ENCODE peak calls at places on chromosome 18, in nine cellular contexts. One of them, this sample, is unnamed.
A peak's percentile ranks its signal among the peaks of the same experiment; 100 is the strongest.

GRCh38 chr18:7590800-7591560 is 23.9 kb downstream of the PTPRM start:
- DNase-seq in LoVo: no peak
- DNase-seq in stimulated activated CD4-positive, alpha-beta T cell treated with anti-CD3 and anti-CD28 coated beads, Interleukin-12 subunit alpha, Interleukin-12 subunit beta, amount 100 ng/mL, for 4 hours: no peak
- DNase-seq in WTC11: no peak
- DNase-seq in left ventricle myocardium inferior: no peak
- DNase-seq in tibial nerve: no peak
- DNase-seq in NCI-H2029 treated with DMSO at 0.1 percent for 48 hours: no peak
- DNase-seq in Karpas-422: no peak
- DNase-seq in activated T-helper 1 cell treated with anti-CD3 and anti-CD28 coated beads, Interleukin-12 subunit alpha, Interleukin-12 subunit beta, Interleukin-2, Interleukin-4 antibody, amounts not matched to agents 30 ng/mL and 10 ng/mL and 1 ng/mL, durations not matched to agents 14 hours and 24 hours and 36 hours: no peak
- DNase-seq in this sample: no peak

GRCh38 chr18:46035701-46036680 is 36.1 kb downstream of the PSTPIP2 start:
- DNase-seq in LoVo: no peak
- DNase-seq in stimulated activated CD4-positive, alpha-beta T cell treated with anti-CD3 and anti-CD28 coated beads, Interleukin-12 subunit alpha, Interleukin-12 subunit beta, amount 100 ng/mL, for 4 hours: no peak
- DNase-seq in WTC11: no peak
- DNase-seq in left ventricle myocardium inferior: no peak
- DNase-seq in tibial nerve: no peak
- DNase-seq in NCI-H2029 treated with DMSO at 0.1 percent for 48 hours: no peak
- DNase-seq in Karpas-422: no peak
- DNase-seq in activated T-helper 1 cell treated with anti-CD3 and anti-CD28 coated beads, Interleukin-12 subunit alpha, Interleukin-12 subunit beta, Interleukin-2, Interleukin-4 antibody, amounts not matched to agents 30 ng/mL and 10 ng/mL and 1 ng/mL, durations not matched to agents 14 hours and 24 hours and 36 hours: no peak
- DNase-seq in this sample: no peak

GRCh38 chr18:70641156-70641775 is 352.4 kb downstream of the SOCS6 start:
- DNase-seq in LoVo: no peak
- DNase-seq in stimulated activated CD4-positive, alpha-beta T cell treated with anti-CD3 and anti-CD28 coated beads, Interleukin-12 subunit alpha, Interleukin-12 subunit beta, amount 100 ng/mL, for 4 hours: no peak
- DNase-seq in WTC11: no peak
- DNase-seq in left ventricle myocardium inferior: no peak
- DNase-seq in tibial nerve: no peak
- DNase-seq in NCI-H2029 treated with DMSO at 0.1 percent for 48 hours: no peak
- DNase-seq in Karpas-422: no peak
- DNase-seq in activated T-helper 1 cell treated with anti-CD3 and anti-CD28 coated beads, Interleukin-12 subunit alpha, Interleukin-12 subunit beta, Interleukin-2, Interleukin-4 antibody, amounts not matched to agents 30 ng/mL and 10 ng/mL and 1 ng/mL, durations not matched to agents 14 hours and 24 hours and 36 hours: no peak
- DNase-seq in this sample: no peak

GRCh38 chr18:12046751-12047335 is 46.8 kb upstream of the ANKRD62 start:
- DNase-seq in LoVo: no peak
- DNase-seq in stimulated activated CD4-positive, alpha-beta T cell treated with anti-CD3 and anti-CD28 coated beads, Interleukin-12 subunit alpha, Interleukin-12 subunit beta, amount 100 ng/mL, for 4 hours: no peak
- DNase-seq in WTC11: no peak
- DNase-seq in left ventricle myocardium inferior: no peak
- DNase-seq in tibial nerve: no peak
- DNase-seq in NCI-H2029 treated with DMSO at 0.1 percent for 48 hours: no peak
- DNase-seq in Karpas-422: no peak
- DNase-seq in activated T-helper 1 cell treated with anti-CD3 and anti-CD28 coated beads, Interleukin-12 subunit alpha, Interleukin-12 subunit beta, Interleukin-2, Interleukin-4 antibody, amounts not matched to agents 30 ng/mL and 10 ng/mL and 1 ng/mL, durations not matched to agents 14 hours and 24 hours and 36 hours: no peak
- DNase-seq in this sample: no peak

GRCh38 chr18:7133181-7133580 is 15.6 kb upstream of the LAMA1 start:
- DNase-seq in LoVo: no peak
- DNase-seq in stimulated activated CD4-positive, alpha-beta T cell treated with anti-CD3 and anti-CD28 coated beads, Interleukin-12 subunit alpha, Interleukin-12 subunit beta, amount 100 ng/mL, for 4 hours: no peak
- DNase-seq in WTC11: no peak
- DNase-seq in left ventricle myocardium inferior: no peak
- DNase-seq in tibial nerve: no peak
- DNase-seq in NCI-H2029 treated with DMSO at 0.1 percent for 48 hours: no peak
- DNase-seq in Karpas-422: no peak
- DNase-seq in activated T-helper 1 cell treated with anti-CD3 and anti-CD28 coated beads, Interleukin-12 subunit alpha, Interleukin-12 subunit beta, Interleukin-2, Interleukin-4 antibody, amounts not matched to agents 30 ng/mL and 10 ng/mL and 1 ng/mL, durations not matched to agents 14 hours and 24 hours and 36 hours: no peak
- DNase-seq in this sample: peak; percentile 40

GRCh38 chr18:48996901-48997463 is 46.2 kb upstream of the SMAD7 start:
- DNase-seq in LoVo: peak; percentile 89
- DNase-seq in stimulated activated CD4-positive, alpha-beta T cell treated with anti-CD3 and anti-CD28 coated beads, Interleukin-12 subunit alpha, Interleukin-12 subunit beta, amount 100 ng/mL, for 4 hours: no peak
- DNase-seq in WTC11: no peak
- DNase-seq in left ventricle myocardium inferior: no peak
- DNase-seq in tibial nerve: no peak
- DNase-seq in NCI-H2029 treated with DMSO at 0.1 percent for 48 hours: no peak
- DNase-seq in Karpas-422: no peak
- DNase-seq in activated T-helper 1 cell treated with anti-CD3 and anti-CD28 coated beads, Interleukin-12 subunit alpha, Interleukin-12 subunit beta, Interleukin-2, Interleukin-4 antibody, amounts not matched to agents 30 ng/mL and 10 ng/mL and 1 ng/mL, durations not matched to agents 14 hours and 24 hours and 36 hours: peak; percentile 25
- DNase-seq in this sample: no peak

GRCh38 chr18:27411911-27412310 is 226.8 kb upstream of the CHST9 start:
- DNase-seq in LoVo: no peak
- DNase-seq in stimulated activated CD4-positive, alpha-beta T cell treated with anti-CD3 and anti-CD28 coated beads, Interleukin-12 subunit alpha, Interleukin-12 subunit beta, amount 100 ng/mL, for 4 hours: no peak
- DNase-seq in WTC11: no peak
- DNase-seq in left ventricle myocardium inferior: no peak
- DNase-seq in tibial nerve: no peak
- DNase-seq in NCI-H2029 treated with DMSO at 0.1 percent for 48 hours: no peak
- DNase-seq in Karpas-422: no peak
- DNase-seq in activated T-helper 1 cell treated with anti-CD3 and anti-CD28 coated beads, Interleukin-12 subunit alpha, Interleukin-12 subunit beta, Interleukin-2, Interleukin-4 antibody, amounts not matched to agents 30 ng/mL and 10 ng/mL and 1 ng/mL, durations not matched to agents 14 hours and 24 hours and 36 hours: no peak
- DNase-seq in this sample: no peak

GRCh38 chr18:52829876-52830390 is 489.9 kb downstream of the DCC start:
- DNase-seq in LoVo: no peak
- DNase-seq in stimulated activated CD4-positive, alpha-beta T cell treated with anti-CD3 and anti-CD28 coated beads, Interleukin-12 subunit alpha, Interleukin-12 subunit beta, amount 100 ng/mL, for 4 hours: no peak
- DNase-seq in WTC11: no peak
- DNase-seq in left ventricle myocardium inferior: no peak
- DNase-seq in tibial nerve: no peak
- DNase-seq in NCI-H2029 treated with DMSO at 0.1 percent for 48 hours: no peak
- DNase-seq in Karpas-422: no peak
- DNase-seq in activated T-helper 1 cell treated with anti-CD3 and anti-CD28 coated beads, Interleukin-12 subunit alpha, Interleukin-12 subunit beta, Interleukin-2, Interleukin-4 antibody, amounts not matched to agents 30 ng/mL and 10 ng/mL and 1 ng/mL, durations not matched to agents 14 hours and 24 hours and 36 hours: no peak
- DNase-seq in this sample: no peak

GRCh38 chr18:66457245-66457644 is 146.6 kb downstream of the CDH19 start:
- DNase-seq in LoVo: no peak
- DNase-seq in stimulated activated CD4-positive, alpha-beta T cell treated with anti-CD3 and anti-CD28 coated beads, Interleukin-12 subunit alpha, Interleukin-12 subunit beta, amount 100 ng/mL, for 4 hours: no peak
- DNase-seq in WTC11: peak; percentile 12
- DNase-seq in left ventricle myocardium inferior: no peak
- DNase-seq in tibial nerve: no peak
- DNase-seq in NCI-H2029 treated with DMSO at 0.1 percent for 48 hours: no peak
- DNase-seq in Karpas-422: no peak
- DNase-seq in activated T-helper 1 cell treated with anti-CD3 and anti-CD28 coated beads, Interleukin-12 subunit alpha, Interleukin-12 subunit beta, Interleukin-2, Interleukin-4 antibody, amounts not matched to agents 30 ng/mL and 10 ng/mL and 1 ng/mL, durations not matched to agents 14 hours and 24 hours and 36 hours: no peak
- DNase-seq in this sample: no peak

GRCh38 chr18:58632557-58632956 is 3.7 kb upstream of the ALPK2 start:
- DNase-seq in LoVo: no peak
- DNase-seq in stimulated activated CD4-positive, alpha-beta T cell treated with anti-CD3 and anti-CD28 coated beads, Interleukin-12 subunit alpha, Interleukin-12 subunit beta, amount 100 ng/mL, for 4 hours: no peak
- DNase-seq in WTC11: no peak
- DNase-seq in left ventricle myocardium inferior: peak; percentile 56
- DNase-seq in tibial nerve: no peak
- DNase-seq in NCI-H2029 treated with DMSO at 0.1 percent for 48 hours: no peak
- DNase-seq in Karpas-422: no peak
- DNase-seq in activated T-helper 1 cell treated with anti-CD3 and anti-CD28 coated beads, Interleukin-12 subunit alpha, Interleukin-12 subunit beta, Interleukin-2, Interleukin-4 antibody, amounts not matched to agents 30 ng/mL and 10 ng/mL and 1 ng/mL, durations not matched to agents 14 hours and 24 hours and 36 hours: no peak
- DNase-seq in this sample: no peak

GRCh38 chr18:45161850-45162249 is 453.4 kb upstream of the SLC14A2 start:
- DNase-seq in LoVo: no peak
- DNase-seq in stimulated activated CD4-positive, alpha-beta T cell treated with anti-CD3 and anti-CD28 coated beads, Interleukin-12 subunit alpha, Interleukin-12 subunit beta, amount 100 ng/mL, for 4 hours: no peak
- DNase-seq in WTC11: no peak
- DNase-seq in left ventricle myocardium inferior: no peak
- DNase-seq in tibial nerve: no peak
- DNase-seq in NCI-H2029 treated with DMSO at 0.1 percent for 48 hours: no peak
- DNase-seq in Karpas-422: no peak
- DNase-seq in activated T-helper 1 cell treated with anti-CD3 and anti-CD28 coated beads, Interleukin-12 subunit alpha, Interleukin-12 subunit beta, Interleukin-2, Interleukin-4 antibody, amounts not matched to agents 30 ng/mL and 10 ng/mL and 1 ng/mL, durations not matched to agents 14 hours and 24 hours and 36 hours: no peak
- DNase-seq in this sample: no peak

GRCh38 chr18:78692105-78692504 is 287.5 kb upstream of the SALL3 start:
- DNase-seq in LoVo: no peak
- DNase-seq in stimulated activated CD4-positive, alpha-beta T cell treated with anti-CD3 and anti-CD28 coated beads, Interleukin-12 subunit alpha, Interleukin-12 subunit beta, amount 100 ng/mL, for 4 hours: no peak
- DNase-seq in WTC11: no peak
- DNase-seq in left ventricle myocardium inferior: no peak
- DNase-seq in tibial nerve: no peak
- DNase-seq in NCI-H2029 treated with DMSO at 0.1 percent for 48 hours: no peak
- DNase-seq in Karpas-422: no peak
- DNase-seq in activated T-helper 1 cell treated with anti-CD3 and anti-CD28 coated beads, Interleukin-12 subunit alpha, Interleukin-12 subunit beta, Interleukin-2, Interleukin-4 antibody, amounts not matched to agents 30 ng/mL and 10 ng/mL and 1 ng/mL, durations not matched to agents 14 hours and 24 hours and 36 hours: no peak
- DNase-seq in this sample: no peak

GRCh38 chr18:49565656-49566055 is 3.8 kb downstream of the LIPG start:
- DNase-seq in LoVo: no peak
- DNase-seq in stimulated activated CD4-positive, alpha-beta T cell treated with anti-CD3 and anti-CD28 coated beads, Interleukin-12 subunit alpha, Interleukin-12 subunit beta, amount 100 ng/mL, for 4 hours: no peak
- DNase-seq in WTC11: no peak
- DNase-seq in left ventricle myocardium inferior: peak; percentile 46
- DNase-seq in tibial nerve: no peak
- DNase-seq in NCI-H2029 treated with DMSO at 0.1 percent for 48 hours: peak; percentile 34
- DNase-seq in Karpas-422: no peak
- DNase-seq in activated T-helper 1 cell treated with anti-CD3 and anti-CD28 coated beads, Interleukin-12 subunit alpha, Interleukin-12 subunit beta, Interleukin-2, Interleukin-4 antibody, amounts not matched to agents 30 ng/mL and 10 ng/mL and 1 ng/mL, durations not matched to agents 14 hours and 24 hours and 36 hours: no peak
- DNase-seq in this sample: no peak

GRCh38 chr18:25533088-25533676 is 181.2 kb upstream of the ZNF521 start:
- DNase-seq in LoVo: no peak
- DNase-seq in stimulated activated CD4-positive, alpha-beta T cell treated with anti-CD3 and anti-CD28 coated beads, Interleukin-12 subunit alpha, Interleukin-12 subunit beta, amount 100 ng/mL, for 4 hours: no peak
- DNase-seq in WTC11: no peak
- DNase-seq in left ventricle myocardium inferior: no peak
- DNase-seq in tibial nerve: no peak
- DNase-seq in NCI-H2029 treated with DMSO at 0.1 percent for 48 hours: no peak
- DNase-seq in Karpas-422: no peak
- DNase-seq in activated T-helper 1 cell treated with anti-CD3 and anti-CD28 coated beads, Interleukin-12 subunit alpha, Interleukin-12 subunit beta, Interleukin-2, Interleukin-4 antibody, amounts not matched to agents 30 ng/mL and 10 ng/mL and 1 ng/mL, durations not matched to agents 14 hours and 24 hours and 36 hours: no peak
- DNase-seq in this sample: no peak

GRCh38 chr18:4270988-4271387 is 184.1 kb downstream of the DLGAP1 start:
- DNase-seq in LoVo: no peak
- DNase-seq in stimulated activated CD4-positive, alpha-beta T cell treated with anti-CD3 and anti-CD28 coated beads, Interleukin-12 subunit alpha, Interleukin-12 subunit beta, amount 100 ng/mL, for 4 hours: no peak
- DNase-seq in WTC11: no peak
- DNase-seq in left ventricle myocardium inferior: no peak
- DNase-seq in tibial nerve: no peak
- DNase-seq in NCI-H2029 treated with DMSO at 0.1 percent for 48 hours: no peak
- DNase-seq in Karpas-422: no peak
- DNase-seq in activated T-helper 1 cell treated with anti-CD3 and anti-CD28 coated beads, Interleukin-12 subunit alpha, Interleukin-12 subunit beta, Interleukin-2, Interleukin-4 antibody, amounts not matched to agents 30 ng/mL and 10 ng/mL and 1 ng/mL, durations not matched to agents 14 hours and 24 hours and 36 hours: no peak
- DNase-seq in this sample: no peak

GRCh38 chr18:50659091-50660003 is 99.5 kb downstream of the MAPK4 start:
- DNase-seq in LoVo: peak; percentile 30
- DNase-seq in stimulated activated CD4-positive, alpha-beta T cell treated with anti-CD3 and anti-CD28 coated beads, Interleukin-12 subunit alpha, Interleukin-12 subunit beta, amount 100 ng/mL, for 4 hours: no peak
- DNase-seq in WTC11: no peak
- DNase-seq in left ventricle myocardium inferior: no peak
- DNase-seq in tibial nerve: no peak
- DNase-seq in NCI-H2029 treated with DMSO at 0.1 percent for 48 hours: no peak
- DNase-seq in Karpas-422: no peak
- DNase-seq in activated T-helper 1 cell treated with anti-CD3 and anti-CD28 coated beads, Interleukin-12 subunit alpha, Interleukin-12 subunit beta, Interleukin-2, Interleukin-4 antibody, amounts not matched to agents 30 ng/mL and 10 ng/mL and 1 ng/mL, durations not matched to agents 14 hours and 24 hours and 36 hours: no peak
- DNase-seq in this sample: no peak

GRCh38 chr18:40867452-40867851 is 1087.6 kb upstream of the PIK3C3 start:
- DNase-seq in LoVo: no peak
- DNase-seq in stimulated activated CD4-positive, alpha-beta T cell treated with anti-CD3 and anti-CD28 coated beads, Interleukin-12 subunit alpha, Interleukin-12 subunit beta, amount 100 ng/mL, for 4 hours: no peak
- DNase-seq in WTC11: no peak
- DNase-seq in left ventricle myocardium inferior: no peak
- DNase-seq in tibial nerve: no peak
- DNase-seq in NCI-H2029 treated with DMSO at 0.1 percent for 48 hours: no peak
- DNase-seq in Karpas-422: no peak
- DNase-seq in activated T-helper 1 cell treated with anti-CD3 and anti-CD28 coated beads, Interleukin-12 subunit alpha, Interleukin-12 subunit beta, Interleukin-2, Interleukin-4 antibody, amounts not matched to agents 30 ng/mL and 10 ng/mL and 1 ng/mL, durations not matched to agents 14 hours and 24 hours and 36 hours: no peak
- DNase-seq in this sample: no peak

GRCh38 chr18:29154758-29155725 is 978.1 kb upstream of the CDH2 start:
- DNase-seq in LoVo: peak; percentile 39
- DNase-seq in stimulated activated CD4-positive, alpha-beta T cell treated with anti-CD3 and anti-CD28 coated beads, Interleukin-12 subunit alpha, Interleukin-12 subunit beta, amount 100 ng/mL, for 4 hours: no peak
- DNase-seq in WTC11: no peak
- DNase-seq in left ventricle myocardium inferior: no peak
- DNase-seq in tibial nerve: no peak
- DNase-seq in NCI-H2029 treated with DMSO at 0.1 percent for 48 hours: peak; percentile 12
- DNase-seq in Karpas-422: no peak
- DNase-seq in activated T-helper 1 cell treated with anti-CD3 and anti-CD28 coated beads, Interleukin-12 subunit alpha, Interleukin-12 subunit beta, Interleukin-2, Interleukin-4 antibody, amounts not matched to agents 30 ng/mL and 10 ng/mL and 1 ng/mL, durations not matched to agents 14 hours and 24 hours and 36 hours: no peak
- DNase-seq in this sample: no peak

GRCh38 chr18:374735-375168 is 106.9 kb upstream of the THOC1 start:
- DNase-seq in LoVo: no peak
- DNase-seq in stimulated activated CD4-positive, alpha-beta T cell treated with anti-CD3 and anti-CD28 coated beads, Interleukin-12 subunit alpha, Interleukin-12 subunit beta, amount 100 ng/mL, for 4 hours: no peak
- DNase-seq in WTC11: no peak
- DNase-seq in left ventricle myocardium inferior: no peak
- DNase-seq in tibial nerve: peak; percentile 44
- DNase-seq in NCI-H2029 treated with DMSO at 0.1 percent for 48 hours: no peak
- DNase-seq in Karpas-422: no peak
- DNase-seq in activated T-helper 1 cell treated with anti-CD3 and anti-CD28 coated beads, Interleukin-12 subunit alpha, Interleukin-12 subunit beta, Interleukin-2, Interleukin-4 antibody, amounts not matched to agents 30 ng/mL and 10 ng/mL and 1 ng/mL, durations not matched to agents 14 hours and 24 hours and 36 hours: no peak
- DNase-seq in this sample: no peak

GRCh38 chr18:51236225-51236624 is 38.7 kb upstream of the MEX3C start:
- DNase-seq in LoVo: peak; percentile 50
- DNase-seq in stimulated activated CD4-positive, alpha-beta T cell treated with anti-CD3 and anti-CD28 coated beads, Interleukin-12 subunit alpha, Interleukin-12 subunit beta, amount 100 ng/mL, for 4 hours: no peak
- DNase-seq in WTC11: no peak
- DNase-seq in left ventricle myocardium inferior: no peak
- DNase-seq in tibial nerve: no peak
- DNase-seq in NCI-H2029 treated with DMSO at 0.1 percent for 48 hours: no peak
- DNase-seq in Karpas-422: no peak
- DNase-seq in activated T-helper 1 cell treated with anti-CD3 and anti-CD28 coated beads, Interleukin-12 subunit alpha, Interleukin-12 subunit beta, Interleukin-2, Interleukin-4 antibody, amounts not matched to agents 30 ng/mL and 10 ng/mL and 1 ng/mL, durations not matched to agents 14 hours and 24 hours and 36 hours: no peak
- DNase-seq in this sample: no peak

GRCh38 chr18:12283256-12283655 is 24.8 kb upstream of the TUBB6 start:
- DNase-seq in LoVo: no peak
- DNase-seq in stimulated activated CD4-positive, alpha-beta T cell treated with anti-CD3 and anti-CD28 coated beads, Interleukin-12 subunit alpha, Interleukin-12 subunit beta, amount 100 ng/mL, for 4 hours: no peak
- DNase-seq in WTC11: peak; percentile 48
- DNase-seq in left ventricle myocardium inferior: no peak
- DNase-seq in tibial nerve: no peak
- DNase-seq in NCI-H2029 treated with DMSO at 0.1 percent for 48 hours: no peak
- DNase-seq in Karpas-422: no peak
- DNase-seq in activated T-helper 1 cell treated with anti-CD3 and anti-CD28 coated beads, Interleukin-12 subunit alpha, Interleukin-12 subunit beta, Interleukin-2, Interleukin-4 antibody, amounts not matched to agents 30 ng/mL and 10 ng/mL and 1 ng/mL, durations not matched to agents 14 hours and 24 hours and 36 hours: no peak
- DNase-seq in this sample: no peak

GRCh38 chr18:32769242-32770180 is 3.3 kb downstream of the KLHL14 start:
- DNase-seq in LoVo: no peak
- DNase-seq in stimulated activated CD4-positive, alpha-beta T cell treated with anti-CD3 and anti-CD28 coated beads, Interleukin-12 subunit alpha, Interleukin-12 subunit beta, amount 100 ng/mL, for 4 hours: no peak
- DNase-seq in WTC11: peak; percentile 59
- DNase-seq in left ventricle myocardium inferior: no peak
- DNase-seq in tibial nerve: no peak
- DNase-seq in NCI-H2029 treated with DMSO at 0.1 percent for 48 hours: peak; percentile 42
- DNase-seq in Karpas-422: peak; percentile 71
- DNase-seq in activated T-helper 1 cell treated with anti-CD3 and anti-CD28 coated beads, Interleukin-12 subunit alpha, Interleukin-12 subunit beta, Interleukin-2, Interleukin-4 antibody, amounts not matched to agents 30 ng/mL and 10 ng/mL and 1 ng/mL, durations not matched to agents 14 hours and 24 hours and 36 hours: no peak
- DNase-seq in this sample: no peak

GRCh38 chr18:8329186-8329771 is 280.0 kb upstream of the RAB12 start:
- DNase-seq in LoVo: peak; percentile 7
- DNase-seq in stimulated activated CD4-positive, alpha-beta T cell treated with anti-CD3 and anti-CD28 coated beads, Interleukin-12 subunit alpha, Interleukin-12 subunit beta, amount 100 ng/mL, for 4 hours: no peak
- DNase-seq in WTC11: no peak
- DNase-seq in left ventricle myocardium inferior: no peak
- DNase-seq in tibial nerve: no peak
- DNase-seq in NCI-H2029 treated with DMSO at 0.1 percent for 48 hours: no peak
- DNase-seq in Karpas-422: peak; percentile 68
- DNase-seq in activated T-helper 1 cell treated with anti-CD3 and anti-CD28 coated beads, Interleukin-12 subunit alpha, Interleukin-12 subunit beta, Interleukin-2, Interleukin-4 antibody, amounts not matched to agents 30 ng/mL and 10 ng/mL and 1 ng/mL, durations not matched to agents 14 hours and 24 hours and 36 hours: no peak
- DNase-seq in this sample: no peak

GRCh38 chr18:43578636-43579203 is 301.4 kb upstream of the SYT4 start:
- DNase-seq in LoVo: no peak
- DNase-seq in stimulated activated CD4-positive, alpha-beta T cell treated with anti-CD3 and anti-CD28 coated beads, Interleukin-12 subunit alpha, Interleukin-12 subunit beta, amount 100 ng/mL, for 4 hours: no peak
- DNase-seq in WTC11: no peak
- DNase-seq in left ventricle myocardium inferior: no peak
- DNase-seq in tibial nerve: no peak
- DNase-seq in NCI-H2029 treated with DMSO at 0.1 percent for 48 hours: peak; percentile 6
- DNase-seq in Karpas-422: no peak
- DNase-seq in activated T-helper 1 cell treated with anti-CD3 and anti-CD28 coated beads, Interleukin-12 subunit alpha, Interleukin-12 subunit beta, Interleukin-2, Interleukin-4 antibody, amounts not matched to agents 30 ng/mL and 10 ng/mL and 1 ng/mL, durations not matched to agents 14 hours and 24 hours and 36 hours: no peak
- DNase-seq in this sample: no peak

GRCh38 chr18:35582899-35583558 is 1.5 kb downstream of the GALNT1 start:
- DNase-seq in LoVo: no peak
- DNase-seq in stimulated activated CD4-positive, alpha-beta T cell treated with anti-CD3 and anti-CD28 coated beads, Interleukin-12 subunit alpha, Interleukin-12 subunit beta, amount 100 ng/mL, for 4 hours: no peak
- DNase-seq in WTC11: no peak
- DNase-seq in left ventricle myocardium inferior: no peak
- DNase-seq in tibial nerve: no peak
- DNase-seq in NCI-H2029 treated with DMSO at 0.1 percent for 48 hours: peak; percentile 72
- DNase-seq in Karpas-422: peak; percentile 94
- DNase-seq in activated T-helper 1 cell treated with anti-CD3 and anti-CD28 coated beads, Interleukin-12 subunit alpha, Interleukin-12 subunit beta, Interleukin-2, Interleukin-4 antibody, amounts not matched to agents 30 ng/mL and 10 ng/mL and 1 ng/mL, durations not matched to agents 14 hours and 24 hours and 36 hours: no peak
- DNase-seq in this sample: no peak

GRCh38 chr18:75500510-75500909 is 73.0 kb upstream of the SMIM21 start:
- DNase-seq in LoVo: no peak
- DNase-seq in stimulated activated CD4-positive, alpha-beta T cell treated with anti-CD3 and anti-CD28 coated beads, Interleukin-12 subunit alpha, Interleukin-12 subunit beta, amount 100 ng/mL, for 4 hours: no peak
- DNase-seq in WTC11: no peak
- DNase-seq in left ventricle myocardium inferior: no peak
- DNase-seq in tibial nerve: no peak
- DNase-seq in NCI-H2029 treated with DMSO at 0.1 percent for 48 hours: no peak
- DNase-seq in Karpas-422: no peak
- DNase-seq in activated T-helper 1 cell treated with anti-CD3 and anti-CD28 coated beads, Interleukin-12 subunit alpha, Interleukin-12 subunit beta, Interleukin-2, Interleukin-4 antibody, amounts not matched to agents 30 ng/mL and 10 ng/mL and 1 ng/mL, durations not matched to agents 14 hours and 24 hours and 36 hours: no peak
- DNase-seq in this sample: no peak

GRCh38 chr18:79878741-79879358 is 72.6 kb downstream of the SLC66A2 start:
- DNase-seq in LoVo: no peak
- DNase-seq in stimulated activated CD4-positive, alpha-beta T cell treated with anti-CD3 and anti-CD28 coated beads, Interleukin-12 subunit alpha, Interleukin-12 subunit beta, amount 100 ng/mL, for 4 hours: no peak
- DNase-seq in WTC11: no peak
- DNase-seq in left ventricle myocardium inferior: no peak
- DNase-seq in tibial nerve: no peak
- DNase-seq in NCI-H2029 treated with DMSO at 0.1 percent for 48 hours: no peak
- DNase-seq in Karpas-422: no peak
- DNase-seq in activated T-helper 1 cell treated with anti-CD3 and anti-CD28 coated beads, Interleukin-12 subunit alpha, Interleukin-12 subunit beta, Interleukin-2, Interleukin-4 antibody, amounts not matched to agents 30 ng/mL and 10 ng/mL and 1 ng/mL, durations not matched to agents 14 hours and 24 hours and 36 hours: no peak
- DNase-seq in this sample: no peak

GRCh38 chr18:3454365-3455089 is 4.6 kb downstream of the TGIF1 start:
- DNase-seq in LoVo: peak; percentile 75
- DNase-seq in stimulated activated CD4-positive, alpha-beta T cell treated with anti-CD3 and anti-CD28 coated beads, Interleukin-12 subunit alpha, Interleukin-12 subunit beta, amount 100 ng/mL, for 4 hours: no peak
- DNase-seq in WTC11: peak; percentile 45
- DNase-seq in left ventricle myocardium inferior: no peak
- DNase-seq in tibial nerve: peak; percentile 72
- DNase-seq in NCI-H2029 treated with DMSO at 0.1 percent for 48 hours: peak; percentile 12
- DNase-seq in Karpas-422: peak; percentile 79
- DNase-seq in activated T-helper 1 cell treated with anti-CD3 and anti-CD28 coated beads, Interleukin-12 subunit alpha, Interleukin-12 subunit beta, Interleukin-2, Interleukin-4 antibody, amounts not matched to agents 30 ng/mL and 10 ng/mL and 1 ng/mL, durations not matched to agents 14 hours and 24 hours and 36 hours: no peak
- DNase-seq in this sample: no peak

GRCh38 chr18:42746794-42747193 is 368.7 kb downstream of the RIT2 start:
- DNase-seq in LoVo: no peak
- DNase-seq in stimulated activated CD4-positive, alpha-beta T cell treated with anti-CD3 and anti-CD28 coated beads, Interleukin-12 subunit alpha, Interleukin-12 subunit beta, amount 100 ng/mL, for 4 hours: no peak
- DNase-seq in WTC11: no peak
- DNase-seq in left ventricle myocardium inferior: no peak
- DNase-seq in tibial nerve: no peak
- DNase-seq in NCI-H2029 treated with DMSO at 0.1 percent for 48 hours: no peak
- DNase-seq in Karpas-422: no peak
- DNase-seq in activated T-helper 1 cell treated with anti-CD3 and anti-CD28 coated beads, Interleukin-12 subunit alpha, Interleukin-12 subunit beta, Interleukin-2, Interleukin-4 antibody, amounts not matched to agents 30 ng/mL and 10 ng/mL and 1 ng/mL, durations not matched to agents 14 hours and 24 hours and 36 hours: no peak
- DNase-seq in this sample: no peak

GRCh38 chr18:44792456-44793080 is 111.9 kb downstream of the SETBP1 start:
- DNase-seq in LoVo: no peak
- DNase-seq in stimulated activated CD4-positive, alpha-beta T cell treated with anti-CD3 and anti-CD28 coated beads, Interleukin-12 subunit alpha, Interleukin-12 subunit beta, amount 100 ng/mL, for 4 hours: no peak
- DNase-seq in WTC11: no peak
- DNase-seq in left ventricle myocardium inferior: no peak
- DNase-seq in tibial nerve: no peak
- DNase-seq in NCI-H2029 treated with DMSO at 0.1 percent for 48 hours: no peak
- DNase-seq in Karpas-422: no peak
- DNase-seq in activated T-helper 1 cell treated with anti-CD3 and anti-CD28 coated beads, Interleukin-12 subunit alpha, Interleukin-12 subunit beta, Interleukin-2, Interleukin-4 antibody, amounts not matched to agents 30 ng/mL and 10 ng/mL and 1 ng/mL, durations not matched to agents 14 hours and 24 hours and 36 hours: no peak
- DNase-seq in this sample: no peak

GRCh38 chr18:44741551-44741950 is 60.9 kb downstream of the SETBP1 start:
- DNase-seq in LoVo: no peak
- DNase-seq in stimulated activated CD4-positive, alpha-beta T cell treated with anti-CD3 and anti-CD28 coated beads, Interleukin-12 subunit alpha, Interleukin-12 subunit beta, amount 100 ng/mL, for 4 hours: no peak
- DNase-seq in WTC11: no peak
- DNase-seq in left ventricle myocardium inferior: no peak
- DNase-seq in tibial nerve: no peak
- DNase-seq in NCI-H2029 treated with DMSO at 0.1 percent for 48 hours: no peak
- DNase-seq in Karpas-422: no peak
- DNase-seq in activated T-helper 1 cell treated with anti-CD3 and anti-CD28 coated beads, Interleukin-12 subunit alpha, Interleukin-12 subunit beta, Interleukin-2, Interleukin-4 antibody, amounts not matched to agents 30 ng/mL and 10 ng/mL and 1 ng/mL, durations not matched to agents 14 hours and 24 hours and 36 hours: no peak
- DNase-seq in this sample: no peak